ENCODE peak calls at places on chromosomes 5 and 9, in eight cellular contexts. Q is right cardiac atrium; J is OCI-LY7; A is H9; T is CD8-positive, alpha-beta memory T cell; F is ovary; P is spleen; U is kidney. K is an unnamed sample.

GRCh38 chr5:139190125-139190524 is 8.0 kb downstream of the SIL1 start:
- DNase-seq in Q (no peak), J (no peak), A (no peak), T (no peak), F (no peak), P (no peak), U (no peak), K (no peak)

GRCh38 chr5:169116961-169117461 is 183.9 kb downstream of the SLIT3 start:
- DNase-seq in Q (peak; percentile 21), J (no peak), A (peak; percentile 87), T (no peak), F (no peak), P (no peak), U (no peak), K (no peak)

GRCh38 chr5:172003750-172004149 is 2.7 kb downstream of the FBXW11 start:
- DNase-seq in Q (no peak), J (no peak), A (no peak), T (no peak), F (no peak), P (no peak), U (no peak), K (no peak)

GRCh38 chr9:136939996-136940525 is 4.5 kb downstream of the FBXW5 start:
- DNase-seq in Q (peak; percentile 79), J (no peak), A (no peak), T (no peak), F (no peak), P (no peak), U (peak; percentile 63), K (peak; percentile 60)

GRCh38 chr9:107492381-107492780 is 2.8 kb upstream of the KLF4 start:
- DNase-seq in Q (no peak), J (no peak), A (no peak), T (no peak), F (no peak), P (no peak), U (no peak), K (no peak)

GRCh38 chr5:82422001-82422740 is 144.0 kb upstream of the RPS23 start:
- DNase-seq in Q (no peak), J (no peak), A (no peak), T (no peak), F (no peak), P (no peak), U (no peak), K (no peak)

GRCh38 chr9:94909965-94910730 is 183.6 kb downstream of the AOPEP start:
- DNase-seq in Q (no peak), J (no peak), A (no peak), T (no peak), F (no peak), P (no peak), U (no peak), K (no peak)

GRCh38 chr5:74392698-74393431 is 247.7 kb downstream of the ENC1 start:
- DNase-seq in Q (no peak), J (peak; percentile 18), A (no peak), T (no peak), F (no peak), P (no peak), U (no peak), K (no peak)

GRCh38 chr5:63500242-63500641 is 462.0 kb downstream of the HTR1A start:
- DNase-seq in Q (no peak), J (peak; percentile 2), A (no peak), T (no peak), F (no peak), P (no peak), U (no peak), K (no peak)

GRCh38 chr5:164876793-164877192 is 1371.4 kb downstream of the MAT2B start:
- DNase-seq in Q (no peak), J (no peak), A (no peak), T (no peak), F (no peak), P (no peak), U (no peak), K (no peak)

GRCh38 chr5:138737494-138738265 is 15.5 kb upstream of the CTNNA1 start:
- DNase-seq in Q (no peak), J (no peak), A (no peak), T (no peak), F (no peak), P (no peak), U (no peak), K (no peak)

GRCh38 chr9:137969685-137970084 is 92.1 kb downstream of the CACNA1B start:
- DNase-seq in Q (no peak), J (no peak), A (no peak), T (no peak), F (no peak), P (no peak), U (peak; percentile 15), K (peak; percentile 29)

GRCh38 chr9:137967280-137967943 is 89.8 kb downstream of the CACNA1B start:
- DNase-seq in Q (no peak), J (no peak), A (no peak), T (no peak), F (no peak), P (peak; percentile 28), U (peak; percentile 12), K (no peak)

GRCh38 chr9:137970098-137970497 is 92.5 kb downstream of the CACNA1B start:
- DNase-seq in Q (no peak), J (no peak), A (no peak), T (no peak), F (no peak), P (peak; percentile 18), U (peak; percentile 8), K (peak; percentile 29)

GRCh38 chr9:137968235-137968634 is 90.7 kb downstream of the CACNA1B start:
- DNase-seq in Q (no peak), J (peak; percentile 11), A (peak; percentile 38), T (no peak), F (no peak), P (peak; percentile 51), U (peak; percentile 52), K (peak; percentile 58)

DNA sequence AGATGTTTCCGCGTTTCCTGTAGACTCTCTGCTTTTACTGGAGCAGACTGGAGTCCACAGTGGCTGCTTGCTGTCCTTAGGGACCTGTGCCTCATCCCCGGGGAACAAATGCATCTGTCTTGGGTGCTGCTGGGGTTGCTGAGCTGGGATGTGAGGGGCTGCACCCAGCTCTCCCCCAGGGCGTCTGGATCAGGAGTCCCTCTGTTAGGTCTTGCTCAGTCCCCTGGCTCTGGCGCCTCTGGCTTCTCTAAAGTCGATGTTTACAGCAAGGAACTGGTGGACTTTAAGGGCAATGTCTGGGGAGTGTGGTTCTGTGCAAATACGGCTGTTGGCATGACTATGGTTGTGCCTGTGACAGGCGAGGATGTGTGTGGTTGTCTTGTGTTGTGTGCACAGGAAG is 91.4 kb downstream of the CACNA1B start:
- DNase-seq in Q (no peak), J (no peak), A (no peak), T (no peak), F (no peak), P (peak; percentile 50), U (peak; percentile 35), K (peak; percentile 39)
- H3K9me3 ChIP-seq in Q (peaks cover 2% of the 10 kb centered on the region), J (no peaks in the 10 kb centered on the region), A (no peaks in the 10 kb centered on the region), T (no peaks in the 10 kb centered on the region), F (no peaks in the 10 kb centered on the region), P (no peaks in the 10 kb centered on the region), U (no peaks in the 10 kb centered on the region), K (no peaks in the 10 kb centered on the region)

DNA sequence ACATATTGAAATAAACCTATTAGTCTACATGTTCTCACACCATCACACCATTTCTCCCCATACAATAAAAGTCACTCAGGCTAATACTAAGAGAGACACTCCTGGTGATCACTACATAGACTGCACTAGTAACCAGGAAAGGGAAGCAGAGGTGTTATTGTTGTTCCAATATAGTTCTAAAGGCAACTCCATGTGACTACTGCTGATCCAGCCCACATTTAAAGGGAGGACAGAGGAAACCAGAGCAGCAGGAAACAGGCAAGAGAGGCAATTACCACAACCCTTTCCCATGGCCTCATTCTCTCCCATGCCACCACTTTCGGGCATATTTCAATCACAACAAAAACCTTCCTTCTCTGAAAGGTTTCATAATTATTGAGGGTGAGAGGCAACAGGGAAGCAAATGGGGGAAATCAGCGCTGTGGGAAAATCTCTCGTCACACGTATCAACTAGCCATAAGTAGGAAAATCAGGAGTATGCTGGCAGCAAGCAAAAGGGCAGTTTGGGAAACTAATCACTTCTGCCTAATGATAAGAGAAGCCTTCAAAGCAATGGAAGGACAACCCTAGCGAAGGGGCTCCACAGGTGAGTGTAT is 1.8 kb downstream of the UBAP2 start:
- DNase-seq in Q (no peak), J (peak; percentile 14), A (no peak), T (no peak), F (no peak), P (no peak), U (no peak), K (no peak)
- H3K27ac ChIP-seq in Q (no peak overlapping the region), J (no peak overlapping the region), A (no peak overlapping the region), T (no peak overlapping the region), F (no peak overlapping the region), P (peak overlapping the region; percentile 42), U (no peak overlapping the region), K (peak overlapping the region; percentile 24)

GRCh38 chr5:2391566-2391965 is 359.9 kb downstream of the IRX2 start:
- DNase-seq in Q (no peak), J (no peak), A (no peak), T (no peak), F (no peak), P (peak; percentile 59), U (no peak), K (peak; percentile 44)
- H3K9me3 ChIP-seq in Q (no peaks in the 10 kb centered on the region), J (no peaks in the 10 kb centered on the region), A (no peaks in the 10 kb centered on the region), T (no peaks in the 10 kb centered on the region), F (no peaks in the 10 kb centered on the region), P (no peaks in the 10 kb centered on the region), U (no peaks in the 10 kb centered on the region), K (no peaks in the 10 kb centered on the region)

DNA sequence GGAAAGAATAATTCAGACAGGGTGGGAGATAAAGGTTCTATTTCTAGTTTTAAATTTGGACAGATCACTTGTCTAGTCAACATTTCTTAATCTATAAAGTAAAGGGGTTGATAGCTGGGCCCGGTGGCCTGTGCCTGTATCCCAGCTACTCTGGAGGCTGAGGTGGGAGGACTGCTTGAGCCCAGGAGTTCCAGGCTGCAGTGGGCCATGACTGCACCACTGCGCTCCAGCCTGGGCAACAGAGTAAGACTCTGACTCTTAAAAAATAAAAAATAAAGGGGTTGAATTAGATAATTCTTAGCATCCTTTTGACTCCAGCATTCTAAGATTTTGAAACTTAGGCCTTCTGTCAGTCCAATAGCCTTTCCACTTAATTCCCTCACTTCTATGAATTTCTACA is 10.8 kb downstream of the DIAPH1 start:
- DNase-seq in Q (no peak), J (no peak), A (no peak), T (no peak), F (no peak), P (no peak), U (no peak), K (no peak)
- H3K27ac ChIP-seq in Q (no peak overlapping the region), J (no peak overlapping the region), A (no peak overlapping the region), T (peak overlapping the region; percentile 2), F (no peak overlapping the region), P (peak overlapping the region; percentile 91), U (peak overlapping the region; percentile 47), K (peak overlapping the region; percentile 20)

DNA sequence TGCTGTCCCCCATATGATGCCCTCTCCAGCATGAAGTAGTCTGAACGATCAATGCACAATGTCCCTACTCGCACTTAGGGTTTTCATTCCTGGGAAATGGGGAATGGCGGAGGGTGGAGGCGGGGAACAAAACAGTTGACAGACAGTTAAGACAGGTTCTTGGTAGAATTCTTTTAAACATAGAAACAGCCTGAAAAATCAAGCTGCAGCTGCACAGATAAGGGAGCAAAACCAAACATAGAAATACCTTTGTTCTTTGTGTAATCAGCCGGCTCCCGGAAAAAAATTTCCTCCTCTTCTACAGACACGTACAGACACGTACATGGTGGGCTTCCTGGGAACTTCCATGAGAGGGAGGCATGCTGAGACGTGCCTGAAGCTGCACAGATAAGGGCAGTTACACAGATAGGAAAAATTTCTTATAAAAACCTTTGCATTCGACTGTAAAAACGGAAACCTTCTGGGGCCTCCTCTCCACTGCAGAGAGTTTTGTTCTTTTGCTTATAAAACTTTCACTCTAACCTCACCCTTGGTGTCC is 662.4 kb upstream of the PTPRD start:
- DNase-seq in Q (no peak), J (no peak), A (no peak), T (no peak), F (no peak), P (no peak), U (no peak), K (no peak)
- H3K9me3 ChIP-seq in Q (no peaks in the 10 kb centered on the region), J (no peaks in the 10 kb centered on the region), A (no peaks in the 10 kb centered on the region), T (peaks cover 6% of the 10 kb centered on the region), F (no peaks in the 10 kb centered on the region), P (no peaks in the 10 kb centered on the region), U (no peaks in the 10 kb centered on the region), K (no peaks in the 10 kb centered on the region)